ENCODE peak calls at places on chromosomes 13 and 19, in six cellular contexts. A is CD4-positive, CD25-positive, alpha-beta regulatory T cell; K is COR-L47; N is heart right ventricle; Y is fibroblast of the aortic adventitia; G is stimulated activated CD4-positive, alpha-beta T cell treated with anti-CD3 and anti-CD28 coated beads, Interleukin-2, amount 100 ng/mL, for 24 hours. O is an unnamed sample.
A peak's percentile ranks its signal among the peaks of the same experiment; 100 is the strongest.

GRCh38 chr13:29073762-29074161 is 253.6 kb downstream of the MTUS2 start:
- DNase-seq in A (no peak), K (no peak), N (no peak), Y (no peak), G (no peak), O (no peak)

GRCh38 chr13:73090116-73090811 is 31.5 kb downstream of the KLF5 start:
- DNase-seq in A (no peak), K (peak; percentile 42), N (no peak), Y (peak; percentile 69), G (peak; percentile 5), O (no peak)

GRCh38 chr19:38251564-38252051 is 4.6 kb downstream of the PPP1R14A start:
- DNase-seq in A (no peak), K (no peak), N (peak; percentile 88), Y (no peak), G (no peak), O (peak; percentile 75)

GRCh38 chr13:35055705-35056104 is 113.6 kb downstream of the NBEA start:
- DNase-seq in A (no peak), K (no peak), N (no peak), Y (no peak), G (no peak), O (no peak)

GRCh38 chr13:39952244-39953233 is 297.1 kb downstream of the COG6 start:
- DNase-seq in A (peak; percentile 21), K (no peak), N (peak; percentile 48), Y (peak; percentile 19), G (no peak), O (no peak)

GRCh38 chr13:31891472-31891871 is 140.1 kb upstream of the FRY start:
- DNase-seq in A (no peak), K (no peak), N (no peak), Y (peak; percentile 25), G (no peak), O (no peak)

GRCh38 chr19:5479958-5480357 is 24.7 kb downstream of the ZNRF4 start:
- DNase-seq in A (no peak), K (peak; percentile 49), N (no peak), Y (no peak), G (no peak), O (no peak)

GRCh38 chr13:114101831-114102520 is 30.4 kb downstream of the RASA3 start:
- DNase-seq in A (no peak), K (no peak), N (no peak), Y (no peak), G (no peak), O (peak; percentile 14)

GRCh38 chr13:73230714-73231113 is 171.9 kb downstream of the KLF5 start:
- DNase-seq in A (no peak), K (no peak), N (no peak), Y (no peak), G (peak; percentile 13), O (no peak)

GRCh38 chr13:45401306-45401705 is 16.9 kb downstream of the SLC25A30 start:
- DNase-seq in A (no peak), K (no peak), N (no peak), Y (no peak), G (no peak), O (no peak)

GRCh38 chr13:45473627-45474026 is 8.9 kb downstream of the COG3 start:
- DNase-seq in A (no peak), K (no peak), N (no peak), Y (no peak), G (no peak), O (no peak)

GRCh38 chr13:102286326-102286725 is 115.5 kb downstream of the FGF14 start:
- DNase-seq in A (no peak), K (no peak), N (no peak), Y (peak; percentile 76), G (no peak), O (no peak)

O was measured in left cardiac atrium.